ENCODE peak calls at places on chromosomes 12 and 14, in ten cellular contexts. E, O, T, A, U, Z, V, N, S and R are unnamed samples.

GRCh38 chr12:102388469-102388868 is 91.9 kb downstream of the IGF1 start:
- ATAC-seq in O (no peak), T (no peak), N (no peak), S (no peak), V (no peak), U (no peak), E (no peak), Z (no peak), A (no peak), R (no peak)

GRCh38 chr12:2679816-2680675 is 114.7 kb upstream of the FKBP4 start:
- ATAC-seq in S (no peak), V (no peak), N (no peak), T (no peak), O (no peak), A (no peak), E (no peak), Z (no peak), U (no peak), R (no peak)

GRCh38 chr14:31297112-31297511 is 89.5 kb upstream of the HECTD1 start:
- ATAC-seq in A (no peak), U (no peak), T (no peak), O (no peak), Z (no peak), N (no peak), S (no peak), V (no peak), E (no peak), R (no peak)

GRCh38 chr12:43835264-43835655 is 621 bp upstream of the TMEM117 start:
- ATAC-seq in V (no peak), T (no peak), Z (no peak), A (no peak), O (peak; percentile 3), N (peak; percentile 4), U (no peak), S (no peak), E (no peak), R (peak; percentile 31)

GRCh38 chr14:105022276-105022670 is 1.4 kb upstream of the CDCA4 start:
- ATAC-seq in A (no peak), T (no peak), S (no peak), U (no peak), E (no peak), N (no peak), O (no peak), V (no peak), Z (no peak), R (no peak)

GRCh38 chr12:78970041-78970440 is 105.5 kb downstream of the SYT1 start:
- ATAC-seq in S (no peak), U (no peak), O (no peak), T (no peak), N (no peak), E (no peak), A (no peak), Z (no peak), V (no peak), R (no peak)

GRCh38 chr14:92546347-92547053 is 32.9 kb downstream of the RIN3 start:
- ATAC-seq in S (no peak), N (no peak), V (no peak), A (no peak), T (no peak), O (no peak), E (no peak), Z (no peak), U (no peak), R (no peak)

GRCh38 chr12:22173154-22173553 is 127.1 kb downstream of the CMAS start:
- ATAC-seq in Z (no peak), N (no peak), O (no peak), A (no peak), T (no peak), E (no peak), S (no peak), U (no peak), V (no peak), R (no peak)

GRCh38 chr12:1859643-1860042 is 39.3 kb downstream of the LRTM2 start:
- ATAC-seq in O (no peak), V (no peak), N (no peak), Z (no peak), S (no peak), U (no peak), E (no peak), A (no peak), T (no peak), R (no peak)

GRCh38 chr14:52918486-52918885 is 32.4 kb downstream of the FERMT2 start:
- ATAC-seq in N (peak; percentile 61), O (peak; percentile 98), Z (peak; percentile 92), U (peak; percentile 92), S (peak; percentile 98), E (peak; percentile 99), V (peak; percentile 67), A (peak; percentile 72), T (peak; percentile 82), R (peak; percentile 71)

GRCh38 chr12:50127546-50127945 is 15.5 kb downstream of the COX14 start:
- ATAC-seq in O (no peak), U (no peak), S (no peak), E (no peak), T (no peak), N (no peak), Z (no peak), A (peak; percentile 24), V (peak; percentile 82), R (peak; percentile 78)

GRCh38 chr12:96398422-96399080 is 1.7 kb downstream of the CDK17 start:
- ATAC-seq in V (peak; percentile 1), U (no peak), O (no peak), A (peak; percentile 4), T (peak; percentile 23), Z (no peak), S (peak; percentile 6), E (no peak), N (no peak), R (no peak)

GRCh38 chr14:80942158-80942738 is 710 bp upstream of the CEP128 start:
- ATAC-seq in S (peak; percentile 46), U (peak; percentile 15), A (no peak), T (no peak), O (peak; percentile 30), N (peak; percentile 11), V (peak; percentile 11), Z (peak; percentile 64), E (peak; percentile 33), R (peak; percentile 29)

GRCh38 chr12:93868771-93869170 is 191.6 kb downstream of the CRADD start:
- ATAC-seq in T (no peak), O (no peak), A (no peak), V (peak; percentile 90), Z (no peak), S (no peak), N (peak; percentile 72), E (no peak), U (no peak), R (no peak)

GRCh38 chr12:68972570-68972969 is 39.6 kb upstream of the CPM start:
- ATAC-seq in U (no peak), A (no peak), Z (no peak), O (no peak), V (no peak), T (no peak), E (no peak), S (peak; percentile 29), N (no peak), R (peak; percentile 36)

GRCh38 chr12:3201741-3202500 is 124.7 kb downstream of the TSPAN9 start:
- ATAC-seq in Z (no peak), U (no peak), T (no peak), O (no peak), A (no peak), V (peak; percentile 26), E (no peak), N (no peak), S (no peak), R (no peak)

GRCh38 chr14:99821519-99822165 is 28.4 kb downstream of the EML1 start:
- ATAC-seq in V (no peak), S (peak; percentile 30), U (no peak), A (peak; percentile 85), N (no peak), O (no peak), Z (peak; percentile 20), T (peak; percentile 74), E (peak; percentile 64), R (no peak)

GRCh38 chr14:95432152-95433093 is 84.0 kb downstream of the SYNE3 start:
- ATAC-seq in N (peak; percentile 89), S (no peak), U (no peak), V (peak; percentile 90), A (peak; percentile 79), Z (no peak), E (no peak), T (peak; percentile 61), O (no peak), R (peak; percentile 57)

GRCh38 chr12:132316497-132317232 is 12.7 kb downstream of the GALNT9 start:
- ATAC-seq in T (no peak), U (no peak), A (no peak), N (peak; percentile 9), S (no peak), E (no peak), Z (no peak), V (no peak), O (no peak), R (no peak)

GRCh38 chr14:35632276-35633071 is 98.5 kb downstream of the INSM2 start:
- ATAC-seq in U (no peak), Z (no peak), E (no peak), T (peak; percentile 70), N (no peak), A (peak; percentile 24), S (no peak), O (no peak), V (no peak), R (no peak)

GRCh38 chr12:60197589-60197988 is 601.8 kb downstream of the SLC16A7 start:
- ATAC-seq in Z (no peak), O (no peak), A (no peak), S (no peak), T (no peak), E (no peak), N (no peak), U (no peak), V (no peak), R (no peak)

GRCh38 chr12:4829793-4830162 is 79.9 kb upstream of the KCNA1 start:
- ATAC-seq in O (peak; percentile 35), A (no peak), T (no peak), V (no peak), E (peak; percentile 12), Z (no peak), N (no peak), U (peak; percentile 15), S (peak; percentile 29), R (no peak)

GRCh38 chr14:67251573-67252226 is 10.5 kb downstream of the PALS1 start:
- ATAC-seq in V (no peak), N (no peak), A (no peak), Z (no peak), S (no peak), E (no peak), U (no peak), T (no peak), O (no peak), R (no peak)

GRCh38 chr14:71606575-71606974 is 325.7 kb upstream of the RGS6 start:
- ATAC-seq in Z (no peak), O (no peak), A (no peak), E (no peak), T (no peak), V (no peak), U (no peak), S (no peak), N (no peak), R (no peak)

GRCh38 chr14:68510201-68510600 is 282.7 kb downstream of the ZFP36L1 start:
- ATAC-seq in T (no peak), Z (no peak), E (no peak), O (no peak), A (no peak), U (no peak), S (no peak), N (peak; percentile 75), V (peak; percentile 45), R (no peak)

GRCh38 chr14:67650694-67651093 is 23.7 kb downstream of the VTI1B start:
- ATAC-seq in S (peak; percentile 18), N (no peak), E (no peak), A (no peak), O (no peak), V (no peak), U (no peak), T (no peak), Z (no peak), R (peak; percentile 30)

GRCh38 chr12:990308-990648 is 745 bp upstream of the ERC1 start:
- ATAC-seq in N (peak; percentile 77), Z (peak; percentile 14), A (peak; percentile 73), E (peak; percentile 8), U (peak; percentile 9), S (peak; percentile 19), V (peak; percentile 49), T (peak; percentile 56), O (peak; percentile 35), R (peak; percentile 40)